ENCODE peak calls at places on chromosomes 13 and 19, in seven cellular contexts. One of them, this sample, is unnamed.

GRCh38 chr13:81326913-81327312 is 986.0 kb upstream of the SPRY2 start:
- DNase-seq in naive thymus-derived CD8-positive, alpha-beta T cell: no peak
- DNase-seq in activated CD8-positive, alpha-beta memory T cell treated with anti-CD3 and anti-CD28 coated beads for 24 hours: no peak
- DNase-seq in right cardiac atrium: no peak
- DNase-seq in left lobe of liver: no peak
- DNase-seq in ELR: no peak
- DNase-seq in Ammon's horn: no peak
- DNase-seq in this sample: no peak

GRCh38 chr19:45547965-45548609 is 36.5 kb downstream of the OPA3 start:
- DNase-seq in activated CD8-positive, alpha-beta memory T cell treated with anti-CD3 and anti-CD28 coated beads for 24 hours: no peak
- DNase-seq in Ammon's horn: no peak
- DNase-seq in ELR: peak
- DNase-seq in left lobe of liver: no peak
- DNase-seq in naive thymus-derived CD8-positive, alpha-beta T cell: no peak
- DNase-seq in right cardiac atrium: no peak
- DNase-seq in this sample: peak

GRCh38 chr13:43159007-43159406 is 135.6 kb downstream of the DNAJC15 start:
- DNase-seq in naive thymus-derived CD8-positive, alpha-beta T cell: no peak
- DNase-seq in activated CD8-positive, alpha-beta memory T cell treated with anti-CD3 and anti-CD28 coated beads for 24 hours: no peak
- DNase-seq in left lobe of liver: no peak
- DNase-seq in ELR: peak
- DNase-seq in right cardiac atrium: no peak
- DNase-seq in Ammon's horn: peak
- DNase-seq in this sample: no peak

GRCh38 chr13:111505175-111505777 is 184.8 kb downstream of the TEX29 start:
- DNase-seq in left lobe of liver: no peak
- DNase-seq in Ammon's horn: no peak
- DNase-seq in ELR: peak
- DNase-seq in activated CD8-positive, alpha-beta memory T cell treated with anti-CD3 and anti-CD28 coated beads for 24 hours: no peak
- DNase-seq in naive thymus-derived CD8-positive, alpha-beta T cell: no peak
- DNase-seq in right cardiac atrium: no peak
- DNase-seq in this sample: no peak

GRCh38 chr19:38977445-38978314 is 2.1 kb upstream of the FBXO17 start:
- DNase-seq in left lobe of liver: no peak
- DNase-seq in naive thymus-derived CD8-positive, alpha-beta T cell: no peak
- DNase-seq in ELR: peak
- DNase-seq in right cardiac atrium: no peak
- DNase-seq in Ammon's horn: no peak
- DNase-seq in activated CD8-positive, alpha-beta memory T cell treated with anti-CD3 and anti-CD28 coated beads for 24 hours: no peak
- DNase-seq in this sample: peak

GRCh38 chr19:681029-681626 is 4.9 kb downstream of the FSTL3 start:
- DNase-seq in ELR: no peak
- DNase-seq in right cardiac atrium: peak
- DNase-seq in Ammon's horn: peak
- DNase-seq in activated CD8-positive, alpha-beta memory T cell treated with anti-CD3 and anti-CD28 coated beads for 24 hours: no peak
- DNase-seq in left lobe of liver: peak
- DNase-seq in naive thymus-derived CD8-positive, alpha-beta T cell: peak
- DNase-seq in this sample: peak

GRCh38 chr13:34900288-34900739 is 41.8 kb upstream of the NBEA start:
- DNase-seq in ELR: no peak
- DNase-seq in naive thymus-derived CD8-positive, alpha-beta T cell: no peak
- DNase-seq in right cardiac atrium: no peak
- DNase-seq in left lobe of liver: no peak
- DNase-seq in activated CD8-positive, alpha-beta memory T cell treated with anti-CD3 and anti-CD28 coated beads for 24 hours: no peak
- DNase-seq in Ammon's horn: no peak
- DNase-seq in this sample: no peak

GRCh38 chr19:13122275-13122878 is 4.3 kb downstream of the NACC1 start:
- DNase-seq in left lobe of liver: no peak
- DNase-seq in ELR: no peak
- DNase-seq in Ammon's horn: no peak
- DNase-seq in right cardiac atrium: no peak
- DNase-seq in activated CD8-positive, alpha-beta memory T cell treated with anti-CD3 and anti-CD28 coated beads for 24 hours: no peak
- DNase-seq in naive thymus-derived CD8-positive, alpha-beta T cell: no peak
- DNase-seq in this sample: no peak

GRCh38 chr13:111066544-111066943 is 48.6 kb upstream of the ARHGEF7 start:
- DNase-seq in activated CD8-positive, alpha-beta memory T cell treated with anti-CD3 and anti-CD28 coated beads for 24 hours: no peak
- DNase-seq in right cardiac atrium: peak
- DNase-seq in naive thymus-derived CD8-positive, alpha-beta T cell: no peak
- DNase-seq in Ammon's horn: no peak
- DNase-seq in left lobe of liver: no peak
- DNase-seq in ELR: no peak
- DNase-seq in this sample: no peak

GRCh38 chr19:57675881-57676280 is 5.9 kb upstream of the ZNF551 start:
- DNase-seq in ELR: no peak
- DNase-seq in right cardiac atrium: no peak
- DNase-seq in activated CD8-positive, alpha-beta memory T cell treated with anti-CD3 and anti-CD28 coated beads for 24 hours: no peak
- DNase-seq in naive thymus-derived CD8-positive, alpha-beta T cell: no peak
- DNase-seq in Ammon's horn: no peak
- DNase-seq in left lobe of liver: no peak
- DNase-seq in this sample: no peak

GRCh38 chr13:94765814-94766213 is 53.5 kb upstream of the SOX21 start:
- DNase-seq in activated CD8-positive, alpha-beta memory T cell treated with anti-CD3 and anti-CD28 coated beads for 24 hours: no peak
- DNase-seq in Ammon's horn: no peak
- DNase-seq in ELR: no peak
- DNase-seq in left lobe of liver: no peak
- DNase-seq in naive thymus-derived CD8-positive, alpha-beta T cell: no peak
- DNase-seq in right cardiac atrium: no peak
- DNase-seq in this sample: no peak

GRCh38 chr19:20070691-20071090 is 7.1 kb upstream of the ZNF90 start:
- DNase-seq in Ammon's horn: no peak
- DNase-seq in activated CD8-positive, alpha-beta memory T cell treated with anti-CD3 and anti-CD28 coated beads for 24 hours: no peak
- DNase-seq in ELR: no peak
- DNase-seq in naive thymus-derived CD8-positive, alpha-beta T cell: no peak
- DNase-seq in right cardiac atrium: no peak
- DNase-seq in left lobe of liver: no peak
- DNase-seq in this sample: no peak

GRCh38 chr13:94704347-94705080 is 7.8 kb downstream of the SOX21 start:
- DNase-seq in Ammon's horn: no peak
- DNase-seq in right cardiac atrium: no peak
- DNase-seq in activated CD8-positive, alpha-beta memory T cell treated with anti-CD3 and anti-CD28 coated beads for 24 hours: no peak
- DNase-seq in ELR: peak
- DNase-seq in naive thymus-derived CD8-positive, alpha-beta T cell: no peak
- DNase-seq in left lobe of liver: no peak
- DNase-seq in this sample: no peak

GRCh38 chr13:34207872-34208271 is 389.9 kb downstream of the RFC3 start:
- DNase-seq in naive thymus-derived CD8-positive, alpha-beta T cell: no peak
- DNase-seq in Ammon's horn: no peak
- DNase-seq in ELR: no peak
- DNase-seq in activated CD8-positive, alpha-beta memory T cell treated with anti-CD3 and anti-CD28 coated beads for 24 hours: no peak
- DNase-seq in right cardiac atrium: no peak
- DNase-seq in left lobe of liver: no peak
- DNase-seq in this sample: no peak

GRCh38 chr13:66424417-66424816 is 805.7 kb downstream of the PCDH9 start:
- DNase-seq in Ammon's horn: no peak
- DNase-seq in activated CD8-positive, alpha-beta memory T cell treated with anti-CD3 and anti-CD28 coated beads for 24 hours: no peak
- DNase-seq in right cardiac atrium: no peak
- DNase-seq in naive thymus-derived CD8-positive, alpha-beta T cell: no peak
- DNase-seq in ELR: peak
- DNase-seq in left lobe of liver: no peak
- DNase-seq in this sample: no peak

GRCh38 chr19:45123440-45123850 is 30.5 kb downstream of the PPP1R37 start:
- DNase-seq in Ammon's horn: no peak
- DNase-seq in activated CD8-positive, alpha-beta memory T cell treated with anti-CD3 and anti-CD28 coated beads for 24 hours: no peak
- DNase-seq in naive thymus-derived CD8-positive, alpha-beta T cell: no peak
- DNase-seq in ELR: no peak
- DNase-seq in right cardiac atrium: no peak
- DNase-seq in left lobe of liver: no peak
- DNase-seq in this sample: no peak

GRCh38 chr13:76887070-76887563 is 912 bp upstream of the KCTD12 start:
- DNase-seq in ELR: no peak
- DNase-seq in activated CD8-positive, alpha-beta memory T cell treated with anti-CD3 and anti-CD28 coated beads for 24 hours: no peak
- DNase-seq in left lobe of liver: no peak
- DNase-seq in right cardiac atrium: peak
- DNase-seq in Ammon's horn: no peak
- DNase-seq in naive thymus-derived CD8-positive, alpha-beta T cell: no peak
- DNase-seq in this sample: peak

GRCh38 chr19:32917612-32917996 is 48.0 kb upstream of the SLC7A9 start:
- DNase-seq in left lobe of liver: no peak
- DNase-seq in ELR: no peak
- DNase-seq in Ammon's horn: no peak
- DNase-seq in naive thymus-derived CD8-positive, alpha-beta T cell: no peak
- DNase-seq in right cardiac atrium: no peak
- DNase-seq in activated CD8-positive, alpha-beta memory T cell treated with anti-CD3 and anti-CD28 coated beads for 24 hours: no peak
- DNase-seq in this sample: no peak

GRCh38 chr13:111034811-111035210 is 80.3 kb upstream of the ARHGEF7 start:
- DNase-seq in activated CD8-positive, alpha-beta memory T cell treated with anti-CD3 and anti-CD28 coated beads for 24 hours: no peak
- DNase-seq in naive thymus-derived CD8-positive, alpha-beta T cell: no peak
- DNase-seq in left lobe of liver: no peak
- DNase-seq in right cardiac atrium: no peak
- DNase-seq in ELR: peak
- DNase-seq in Ammon's horn: no peak
- DNase-seq in this sample: no peak

This sample was measured in dermis blood vessel endothelial cell.